ENCODE peak calls at places on chromosomes 2 and 18, in eight cellular contexts. One of them, this sample, is unnamed.

GRCh38 chr2:30240162-30240696 is 8.9 kb downstream of the LBH start:
- DNase-seq in foreskin fibroblast: no peak
- DNase-seq in heart left ventricle: no peak
- DNase-seq in GM12865: no peak
- DNase-seq in lung: no peak
- DNase-seq in Peyer's patch: no peak
- DNase-seq in bronchial epithelial cell: no peak
- DNase-seq in AG04449: no peak
- DNase-seq in this sample: no peak

GRCh38 chr18:79687806-79688205 is 8.2 kb downstream of the CTDP1 start:
- DNase-seq in foreskin fibroblast: peak; percentile 13
- DNase-seq in heart left ventricle: no peak
- DNase-seq in GM12865: no peak
- DNase-seq in lung: no peak
- DNase-seq in Peyer's patch: peak; percentile 41
- DNase-seq in bronchial epithelial cell: peak; percentile 39
- DNase-seq in AG04449: no peak
- DNase-seq in this sample: peak; percentile 6

GRCh38 chr2:238974061-238974460 is 126.2 kb downstream of the TWIST2 start:
- DNase-seq in foreskin fibroblast: peak; percentile 63
- DNase-seq in heart left ventricle: no peak
- DNase-seq in GM12865: no peak
- DNase-seq in lung: no peak
- DNase-seq in Peyer's patch: no peak
- DNase-seq in bronchial epithelial cell: peak; percentile 16
- DNase-seq in AG04449: no peak
- DNase-seq in this sample: peak; percentile 68

GRCh38 chr18:9849407-9849961 is 36.3 kb upstream of the TXNDC2 start:
- DNase-seq in foreskin fibroblast: no peak
- DNase-seq in heart left ventricle: peak; percentile 43
- DNase-seq in GM12865: no peak
- DNase-seq in lung: peak; percentile 79
- DNase-seq in Peyer's patch: peak; percentile 64
- DNase-seq in bronchial epithelial cell: peak; percentile 58
- DNase-seq in AG04449: no peak
- DNase-seq in this sample: no peak

GRCh38 chr2:47089083-47089464 is 66.0 kb downstream of the STPG4 start:
- DNase-seq in foreskin fibroblast: no peak
- DNase-seq in heart left ventricle: no peak
- DNase-seq in GM12865: no peak
- DNase-seq in lung: no peak
- DNase-seq in Peyer's patch: no peak
- DNase-seq in bronchial epithelial cell: peak; percentile 52
- DNase-seq in AG04449: no peak
- DNase-seq in this sample: peak; percentile 53

GRCh38 chr18:48345596-48345995 is 63.6 kb downstream of the ZBTB7C start:
- DNase-seq in foreskin fibroblast: no peak
- DNase-seq in heart left ventricle: no peak
- DNase-seq in GM12865: no peak
- DNase-seq in lung: no peak
- DNase-seq in Peyer's patch: peak; percentile 64
- DNase-seq in bronchial epithelial cell: peak; percentile 33
- DNase-seq in AG04449: no peak
- DNase-seq in this sample: peak; percentile 35

GRCh38 chr2:223853425-223853837 is 16.0 kb upstream of the AP1S3 start:
- DNase-seq in foreskin fibroblast: no peak
- DNase-seq in heart left ventricle: no peak
- DNase-seq in GM12865: no peak
- DNase-seq in lung: no peak
- DNase-seq in Peyer's patch: no peak
- DNase-seq in bronchial epithelial cell: peak; percentile 97
- DNase-seq in AG04449: peak; percentile 19
- DNase-seq in this sample: no peak

GRCh38 chr2:219297766-219298456 is 11.3 kb downstream of the PTPRN start:
- DNase-seq in foreskin fibroblast: no peak
- DNase-seq in heart left ventricle: no peak
- DNase-seq in GM12865: no peak
- DNase-seq in lung: no peak
- DNase-seq in Peyer's patch: no peak
- DNase-seq in bronchial epithelial cell: no peak
- DNase-seq in AG04449: no peak
- DNase-seq in this sample: no peak

GRCh38 chr18:54052259-54052658 is 172.2 kb downstream of the MBD2 start:
- DNase-seq in foreskin fibroblast: no peak
- DNase-seq in heart left ventricle: no peak
- DNase-seq in GM12865: no peak
- DNase-seq in lung: no peak
- DNase-seq in Peyer's patch: no peak
- DNase-seq in bronchial epithelial cell: no peak
- DNase-seq in AG04449: no peak
- DNase-seq in this sample: no peak

GRCh38 chr2:85602476-85603234 is at the start of gene TMEM150A:
- DNase-seq in foreskin fibroblast: peak; percentile 94
- DNase-seq in heart left ventricle: peak; percentile 95
- DNase-seq in GM12865: peak; percentile 92
- DNase-seq in lung: peak; percentile 94
- DNase-seq in Peyer's patch: peak; percentile 98
- DNase-seq in bronchial epithelial cell: peak; percentile 69
- DNase-seq in AG04449: no peak
- DNase-seq in this sample: peak; percentile 85

GRCh38 chr18:2826581-2826980 is 20.2 kb upstream of the EMILIN2 start:
- DNase-seq in foreskin fibroblast: peak; percentile 10
- DNase-seq in heart left ventricle: no peak
- DNase-seq in GM12865: no peak
- DNase-seq in lung: peak; percentile 33
- DNase-seq in Peyer's patch: no peak
- DNase-seq in bronchial epithelial cell: no peak
- DNase-seq in AG04449: no peak
- DNase-seq in this sample: peak; percentile 88

GRCh38 chr2:59887348-59887747 is 666.1 kb downstream of the BCL11A start:
- DNase-seq in foreskin fibroblast: no peak
- DNase-seq in heart left ventricle: no peak
- DNase-seq in GM12865: no peak
- DNase-seq in lung: no peak
- DNase-seq in Peyer's patch: no peak
- DNase-seq in bronchial epithelial cell: no peak
- DNase-seq in AG04449: no peak
- DNase-seq in this sample: no peak

GRCh38 chr2:27212626-27213471 is 781 bp upstream of the SLC5A6 start:
- DNase-seq in foreskin fibroblast: peak; percentile 50
- DNase-seq in heart left ventricle: no peak
- DNase-seq in GM12865: peak; percentile 67
- DNase-seq in lung: no peak
- DNase-seq in Peyer's patch: no peak
- DNase-seq in bronchial epithelial cell: peak; percentile 56
- DNase-seq in AG04449: no peak
- DNase-seq in this sample: peak; percentile 77

GRCh38 chr2:113901943-113902342 is 12.1 kb downstream of the ACTR3 start:
- DNase-seq in foreskin fibroblast: no peak
- DNase-seq in heart left ventricle: no peak
- DNase-seq in GM12865: no peak
- DNase-seq in lung: no peak
- DNase-seq in Peyer's patch: no peak
- DNase-seq in bronchial epithelial cell: no peak
- DNase-seq in AG04449: no peak
- DNase-seq in this sample: no peak

GRCh38 chr2:30612371-30612770 is 165.3 kb downstream of the LCLAT1 start:
- DNase-seq in foreskin fibroblast: no peak
- DNase-seq in heart left ventricle: no peak
- DNase-seq in GM12865: no peak
- DNase-seq in lung: no peak
- DNase-seq in Peyer's patch: no peak
- DNase-seq in bronchial epithelial cell: no peak
- DNase-seq in AG04449: no peak
- DNase-seq in this sample: no peak

DNA sequence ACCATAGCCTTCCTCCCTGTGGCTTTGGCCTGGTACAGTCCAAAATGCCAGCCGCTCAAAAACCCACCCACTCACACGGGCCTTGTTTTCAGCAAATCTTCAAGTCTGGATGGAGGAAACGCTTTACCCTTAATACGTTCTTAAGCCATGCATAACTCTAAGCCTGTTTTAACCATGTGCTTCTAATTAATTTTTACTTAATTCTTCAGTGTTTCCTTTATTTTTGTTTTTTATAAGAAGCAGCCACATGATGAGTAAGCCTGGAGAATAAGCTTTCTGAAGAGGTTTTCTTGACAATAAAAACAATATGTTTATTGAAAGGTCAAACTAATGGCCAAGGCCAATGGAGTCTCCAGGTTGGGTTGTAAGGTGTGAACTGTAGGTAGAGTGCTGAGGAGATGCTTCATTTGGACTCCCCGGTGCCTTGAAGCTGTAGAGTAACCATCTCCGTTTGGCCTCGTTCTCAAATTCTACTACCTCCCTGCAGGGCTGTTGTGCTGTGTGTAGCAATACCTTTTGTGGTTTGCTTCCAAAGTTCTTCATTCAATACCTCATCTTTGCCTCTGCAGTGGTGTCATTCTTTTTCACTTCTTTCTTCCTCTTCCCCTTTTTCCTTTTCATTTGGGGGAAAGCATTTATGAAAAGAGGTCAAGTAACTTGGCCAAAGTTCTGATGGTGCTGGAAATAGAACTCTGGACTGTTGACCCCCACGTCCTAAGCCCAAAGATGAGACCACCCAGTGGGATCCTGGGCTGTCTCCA is 113.7 kb downstream of the PRKCE start:
- DNase-seq in foreskin fibroblast: no peak
- DNase-seq in heart left ventricle: no peak
- DNase-seq in GM12865: no peak
- DNase-seq in lung: no peak
- DNase-seq in Peyer's patch: no peak
- DNase-seq in bronchial epithelial cell: no peak
- DNase-seq in AG04449: no peak
- DNase-seq in this sample: no peak
- H3K4me3 ChIP-seq in foreskin fibroblast: no peak overlapping the region
- H3K4me3 ChIP-seq in heart left ventricle: no peak overlapping the region
- H3K4me3 ChIP-seq in GM12865: no peak overlapping the region
- H3K4me3 ChIP-seq in lung: no peak overlapping the region
- H3K4me3 ChIP-seq in Peyer's patch: no peak overlapping the region
- H3K4me3 ChIP-seq in bronchial epithelial cell: no peak overlapping the region
- H3K4me3 ChIP-seq in AG04449: no peak overlapping the region
- H3K4me3 ChIP-seq in this sample: no peak overlapping the region

GRCh38 chr2:211879323-211879722 is 659.3 kb downstream of the ERBB4 start:
- DNase-seq in foreskin fibroblast: no peak
- DNase-seq in heart left ventricle: no peak
- DNase-seq in GM12865: peak; percentile 5
- DNase-seq in lung: no peak
- DNase-seq in Peyer's patch: no peak
- DNase-seq in bronchial epithelial cell: peak; percentile 27
- DNase-seq in AG04449: no peak
- DNase-seq in this sample: peak; percentile 41
- TF ChIP-seq CTCF in foreskin fibroblast: no peak
- TF ChIP-seq CTCF in heart left ventricle: peak; percentile 27
- TF ChIP-seq CTCF in GM12865: peak; percentile 16
- TF ChIP-seq CTCF in lung: no peak
- TF ChIP-seq CTCF in Peyer's patch: no peak
- TF ChIP-seq CTCF in bronchial epithelial cell: no peak
- TF ChIP-seq CTCF in AG04449: no peak
- TF ChIP-seq CTCF in this sample: peak; percentile 36

DNA sequence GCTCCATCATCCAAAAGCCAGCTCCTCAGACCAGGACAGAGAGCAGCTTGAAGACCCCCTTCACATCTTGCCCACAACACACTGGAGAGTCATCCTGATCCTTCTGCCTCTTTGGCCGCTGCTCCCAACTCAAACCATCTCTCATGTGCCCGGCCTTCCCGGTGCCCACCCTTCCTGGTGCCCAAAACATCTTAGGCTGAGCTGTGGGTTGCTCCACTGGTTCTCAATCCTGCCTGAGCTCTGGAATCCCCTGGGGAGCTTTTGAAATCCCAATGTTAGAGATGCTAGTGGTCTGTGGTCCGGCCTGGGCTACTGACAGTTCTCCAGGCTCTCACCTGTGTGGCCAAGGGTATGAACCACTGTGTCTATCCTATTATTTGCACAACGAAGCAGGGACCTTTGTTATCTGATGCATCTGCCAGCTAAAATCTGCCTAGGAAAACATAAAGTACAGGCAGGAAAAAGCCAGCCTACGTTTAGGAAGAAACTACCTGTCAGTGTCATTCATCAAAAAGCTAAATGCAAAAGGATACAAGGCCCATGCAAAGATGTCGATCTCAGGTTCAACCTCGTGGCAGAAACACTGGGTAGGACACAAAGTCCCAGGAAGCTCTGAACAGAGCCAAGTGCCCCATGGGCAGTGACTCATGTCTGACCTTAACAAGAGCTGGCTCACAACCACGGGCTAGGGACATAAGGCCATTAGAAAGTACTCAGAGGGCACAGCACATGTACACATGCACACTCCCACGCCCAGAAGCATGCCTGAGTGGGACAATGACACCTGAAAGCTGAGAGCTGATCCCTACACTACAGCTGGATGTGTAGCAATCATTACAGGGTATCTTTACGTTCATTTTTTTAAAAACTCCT is 30.8 kb downstream of the TBC1D8 start:
- DNase-seq in foreskin fibroblast: peak; percentile 97
- DNase-seq in heart left ventricle: peak; percentile 69
- DNase-seq in GM12865: peak; percentile 35
- DNase-seq in lung: peak; percentile 85
- DNase-seq in Peyer's patch: peak; percentile 92
- DNase-seq in bronchial epithelial cell: peak; percentile 89
- DNase-seq in AG04449: no peak
- DNase-seq in this sample: peak; percentile 41
- H3K4me3 ChIP-seq in foreskin fibroblast: no peak overlapping the region
- H3K4me3 ChIP-seq in heart left ventricle: no peak overlapping the region
- H3K4me3 ChIP-seq in GM12865: no peak overlapping the region
- H3K4me3 ChIP-seq in lung: no peak overlapping the region
- H3K4me3 ChIP-seq in Peyer's patch: no peak overlapping the region
- H3K4me3 ChIP-seq in bronchial epithelial cell: no peak overlapping the region
- H3K4me3 ChIP-seq in AG04449: no peak overlapping the region
- H3K4me3 ChIP-seq in this sample: no peak overlapping the region

DNA sequence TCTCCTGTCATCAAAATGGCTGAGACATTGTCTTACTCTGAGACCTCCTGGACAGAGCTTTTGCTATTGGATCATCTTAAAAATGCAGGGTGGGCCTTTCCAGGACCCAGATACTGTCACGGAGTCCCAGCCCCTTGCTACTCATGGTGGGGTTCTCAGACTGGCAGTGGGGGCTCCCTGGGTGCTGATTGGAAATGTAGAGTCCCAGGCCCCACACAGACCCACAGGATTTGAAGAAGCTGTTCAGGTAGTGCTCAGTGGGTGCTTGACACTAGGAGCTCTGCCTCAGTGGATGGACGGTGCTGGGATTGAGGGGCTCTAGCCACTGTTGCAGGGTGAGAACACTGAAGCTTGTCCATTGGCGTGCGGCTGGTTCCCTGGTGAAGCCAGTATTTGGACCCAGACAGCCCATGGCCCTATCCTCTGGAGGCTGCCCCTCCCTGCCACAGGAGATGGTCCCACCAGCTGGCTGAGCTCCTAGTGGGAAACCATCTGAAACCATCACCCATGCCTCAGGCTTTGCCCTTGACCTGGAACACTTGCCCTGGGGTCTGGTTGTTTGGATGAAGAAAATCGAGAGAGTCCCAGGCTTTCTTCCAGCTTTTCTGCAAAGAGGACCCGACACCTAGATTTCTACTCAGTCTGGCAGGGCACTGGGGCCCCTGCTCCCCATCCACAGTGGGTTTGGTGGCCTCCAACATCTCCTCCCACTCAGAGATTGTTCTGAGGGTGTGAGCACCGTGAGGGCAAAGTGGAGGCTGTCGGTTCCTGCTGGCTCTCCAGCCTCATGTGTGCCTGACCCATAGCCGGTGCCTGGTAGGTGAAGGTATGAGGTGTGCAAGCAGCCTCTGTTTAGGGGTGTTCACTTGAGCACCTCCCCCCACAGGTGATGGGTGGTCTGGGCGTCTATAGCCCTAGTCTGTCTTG is 30.1 kb downstream of the MROH2A start:
- DNase-seq in foreskin fibroblast: no peak
- DNase-seq in heart left ventricle: peak; percentile 7
- DNase-seq in GM12865: no peak
- DNase-seq in lung: no peak
- DNase-seq in Peyer's patch: peak; percentile 30
- DNase-seq in bronchial epithelial cell: no peak
- DNase-seq in AG04449: no peak
- DNase-seq in this sample: no peak
- TF ChIP-seq CTCF in foreskin fibroblast: no peak
- TF ChIP-seq CTCF in heart left ventricle: no peak
- TF ChIP-seq CTCF in GM12865: no peak
- TF ChIP-seq CTCF in lung: no peak
- TF ChIP-seq CTCF in Peyer's patch: no peak
- TF ChIP-seq CTCF in bronchial epithelial cell: no peak
- TF ChIP-seq CTCF in AG04449: no peak
- TF ChIP-seq CTCF in this sample: no peak